ENCODE peak calls at places on chromosomes 7 and 10, in four cellular contexts. S, Q, U and T are unnamed samples.

GRCh38 chr10:3330687-3331086 is 158.1 kb upstream of the PITRM1 start:
- DNase-seq in U (peak), S (no peak), Q (peak), T (peak)

GRCh38 chr7:133313575-133313974 is 60.7 kb downstream of the EXOC4 start:
- DNase-seq in Q (no peak), S (no peak), U (no peak), T (no peak)

GRCh38 chr7:46854958-46855473 is 726.9 kb downstream of the TNS3 start:
- DNase-seq in S (no peak), U (peak), Q (no peak), T (no peak)

GRCh38 chr7:116549370-116549769 is 24.5 kb downstream of the CAV1 start:
- DNase-seq in Q (no peak), U (no peak), S (no peak), T (no peak)

GRCh38 chr7:44188480-44189225 is 586 bp downstream of the GCK start:
- DNase-seq in Q (no peak), S (no peak), U (no peak), T (no peak)

GRCh38 chr7:158102897-158103296 is 484.7 kb downstream of the PTPRN2 start:
- DNase-seq in S (no peak), U (no peak), Q (no peak), T (no peak)

GRCh38 chr10:3806603-3807002 is 21.6 kb upstream of the KLF6 start:
- DNase-seq in S (no peak), U (peak), Q (no peak), T (peak)

GRCh38 chr10:22554481-22555182 is 159.7 kb downstream of the PIP4K2A start:
- DNase-seq in U (no peak), S (peak), Q (peak), T (peak)

GRCh38 chr10:1942478-1942877 is 205.2 kb upstream of the ADARB2 start:
- DNase-seq in U (no peak), Q (no peak), S (no peak), T (no peak)

GRCh38 chr10:7915923-7916322 is 97.6 kb downstream of the TAF3 start:
- DNase-seq in U (peak), S (no peak), Q (peak), T (no peak)

GRCh38 chr10:22740180-22740579 is 25.8 kb upstream of the PIP4K2A start:
- DNase-seq in U (no peak), S (no peak), Q (peak), T (no peak)

GRCh38 chr7:25926891-25927625 is 224.9 kb upstream of the NFE2L3 start:
- DNase-seq in Q (no peak), U (no peak), S (no peak), T (no peak)

GRCh38 chr10:30784896-30785605 is 155.5 kb upstream of the LYZL2 start:
- DNase-seq in Q (no peak), U (no peak), S (peak), T (peak)

GRCh38 chr10:91389636-91390512 is 20.3 kb upstream of the HECTD2 start:
- DNase-seq in Q (no peak), U (peak), S (peak), T (peak)

GRCh38 chr7:787332-788240 is 44.7 kb upstream of the SUN1 start:
- DNase-seq in S (no peak), U (no peak), Q (no peak), T (no peak)

GRCh38 chr10:49375611-49376010 is 20.3 kb downstream of the DRGX start:
- DNase-seq in Q (no peak), U (no peak), S (no peak), T (no peak)

GRCh38 chr10:27242951-27243551 is 2.5 kb upstream of the ACBD5 start:
- DNase-seq in S (peak), Q (no peak), U (peak), T (peak)

GRCh38 chr7:1694981-1695511 is 25.0 kb downstream of the ELFN1 start:
- DNase-seq in S (no peak), U (no peak), Q (no peak), T (no peak)

DNA sequence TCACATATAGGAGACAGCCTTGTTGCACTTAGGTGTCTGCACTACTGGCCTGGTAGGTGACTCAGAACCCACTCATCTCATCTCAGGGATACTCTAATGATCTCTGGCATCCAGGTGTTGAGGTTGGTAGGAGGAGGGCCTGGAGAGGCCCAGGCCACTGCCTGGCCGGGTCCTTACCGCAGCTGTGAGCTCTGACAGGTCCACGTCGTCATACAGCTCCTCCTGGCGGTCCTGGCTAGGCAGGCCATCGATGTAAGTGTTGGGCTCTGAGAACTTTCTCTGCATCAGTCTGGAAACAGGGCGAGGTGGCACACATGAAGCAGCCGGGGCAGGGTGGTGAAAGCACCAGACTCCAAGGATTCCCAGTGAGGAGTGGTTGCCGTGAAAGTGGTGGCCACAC is 62.1 kb downstream of the VWA2 start:
- DNase-seq in S (no peak), Q (no peak), U (peak), T (no peak)
- TF ChIP-seq CTCF in S (no peak), Q (no peak), U (peak), T (no peak)

DNA sequence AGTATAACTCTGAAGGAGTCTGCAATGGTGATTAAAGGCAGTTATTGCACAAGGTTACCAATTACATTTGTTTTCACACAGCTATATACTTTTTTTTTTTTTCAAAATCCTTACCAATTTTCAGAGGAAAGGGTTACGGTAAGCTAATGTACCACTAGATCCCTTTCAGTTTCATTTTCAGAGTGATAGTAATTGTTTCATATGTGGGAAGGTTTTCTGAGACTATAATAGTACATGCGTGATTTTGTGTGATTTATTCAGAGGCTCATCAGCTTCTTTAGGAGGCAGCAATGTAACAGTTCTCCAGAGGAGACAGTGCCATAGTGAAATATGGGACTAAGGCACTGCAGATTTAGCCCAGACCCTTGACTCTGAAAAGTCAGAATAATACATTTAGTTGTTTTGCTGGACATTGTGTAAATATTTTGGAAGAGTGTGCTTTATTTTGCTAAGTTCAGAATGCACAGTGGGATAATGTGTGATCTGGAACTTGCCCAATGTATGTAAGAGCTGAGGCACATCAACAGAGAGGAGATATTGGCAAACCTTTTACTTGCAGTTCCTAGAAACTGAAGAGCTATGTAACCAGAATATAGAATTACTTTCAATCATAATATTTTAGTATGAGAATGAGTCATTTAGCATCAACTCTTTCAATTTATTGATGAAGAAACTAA is 207.5 kb upstream of the TEX47 start:
- DNase-seq in Q (no peak), S (no peak), U (no peak), T (no peak)
- H3K4me3 ChIP-seq in Q (no peak), S (no peak), U (no peak), T (no peak)

DNA sequence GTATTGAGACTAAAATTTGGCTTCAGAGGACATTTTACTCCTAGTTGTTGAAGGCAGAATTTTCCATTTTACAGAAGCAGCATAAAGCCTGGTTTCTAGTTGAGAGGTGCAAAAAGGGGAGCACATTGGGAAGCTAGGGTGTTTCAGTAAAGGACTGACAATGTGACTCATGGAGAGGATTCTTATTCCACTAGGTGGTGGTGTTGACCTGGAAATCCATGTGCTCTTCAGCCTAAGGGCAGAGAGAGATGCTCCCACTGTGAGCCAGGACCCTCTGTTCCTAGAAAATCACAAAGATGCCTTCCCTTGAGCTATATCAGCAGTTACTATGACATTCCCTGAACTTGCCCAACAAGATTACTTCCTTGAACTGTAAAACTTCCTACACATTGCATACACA is 687.8 kb downstream of the IPMK start:
- DNase-seq in Q (peak), U (peak), S (peak), T (peak)
- TF ChIP-seq CTCF in Q (peak), U (peak), S (peak), T (peak)

DNA sequence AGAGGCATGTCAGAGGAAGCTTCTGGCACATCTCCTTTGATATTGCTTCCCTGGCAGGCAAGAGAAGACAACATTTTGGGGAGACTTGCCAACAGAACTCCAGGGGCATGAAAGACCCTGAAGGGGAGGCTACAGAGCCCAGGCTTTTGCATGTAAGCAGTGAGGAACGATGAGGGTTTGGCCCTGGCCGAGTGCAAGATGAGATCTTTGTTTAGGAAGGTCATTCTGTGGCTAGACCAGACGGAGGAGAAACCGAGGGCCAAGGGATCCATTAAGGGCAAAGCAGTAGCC is 3.8 kb downstream of the SVIL start:
- DNase-seq in S (no peak), Q (no peak), U (no peak), T (no peak)
- H3K4me3 ChIP-seq in S (no peak), Q (no peak), U (no peak), T (no peak)

DNA sequence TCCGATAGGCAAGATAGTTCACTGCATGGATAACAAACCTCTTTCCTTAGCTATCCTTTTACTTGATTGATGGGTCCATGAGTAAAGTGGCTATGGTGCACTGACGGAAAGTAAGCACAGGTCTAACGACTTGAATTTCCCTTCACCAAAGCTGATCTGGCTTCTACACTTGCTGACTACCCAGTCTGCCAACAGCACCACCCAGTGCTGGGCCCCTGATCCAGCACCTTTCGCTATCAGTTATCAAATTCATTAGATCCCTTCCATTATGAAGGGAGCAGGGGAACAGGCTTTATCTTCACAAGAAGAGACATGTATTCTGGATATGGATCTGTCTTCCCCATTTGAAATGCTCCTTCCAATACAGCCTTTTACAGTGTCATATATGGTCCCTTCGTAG is 855.9 kb downstream of the GRID1 start:
- DNase-seq in U (no peak), S (peak), Q (no peak), T (no peak)
- TF ChIP-seq CTCF in U (no peak), S (peak), Q (no peak), T (no peak)

GRCh38 chr10:98141484-98142073 is 7.1 kb downstream of the R3HCC1L start:
- DNase-seq in S (no peak), U (no peak), Q (no peak), T (no peak)
- H3K4me3 ChIP-seq in S (no peak), U (no peak), Q (no peak), T (no peak)